ENCODE peak calls at places on chromosomes 6 and 20, in five cellular contexts. B, N, M, G and D are unnamed samples.

GRCh38 chr6:106281088-106281487 is 44.5 kb downstream of the ATG5 start:
- DNase-seq in B (no peak), N (no peak), M (no peak), G (no peak), D (no peak)

GRCh38 chr6:70131528-70131927 is 171.4 kb downstream of the COL9A1 start:
- DNase-seq in B (no peak), N (no peak), M (no peak), G (no peak), D (peak; percentile 59)

GRCh38 chr20:51661609-51662178 is 106.5 kb downstream of the ATP9A start:
- DNase-seq in B (no peak), N (peak; percentile 95), M (no peak), G (no peak), D (no peak)

GRCh38 chr20:57435498-57436222 is 44.5 kb downstream of the RBM38 start:
- DNase-seq in B (no peak), N (peak; percentile 99), M (peak; percentile 61), G (peak; percentile 63), D (no peak)

GRCh38 chr6:45480697-45481415 is 103.1 kb upstream of the SUPT3H start:
- DNase-seq in B (no peak), N (no peak), M (no peak), G (no peak), D (no peak)

GRCh38 chr20:44615876-44616603 is 33.7 kb downstream of the PKIG start:
- DNase-seq in B (no peak), N (no peak), M (no peak), G (peak; percentile 26), D (no peak)

GRCh38 chr20:23248524-23248923 is 102.1 kb upstream of the NXT1 start:
- DNase-seq in B (no peak), N (no peak), M (no peak), G (no peak), D (no peak)

GRCh38 chr6:36727491-36728021 is 29.9 kb downstream of the RAB44 start:
- DNase-seq in B (no peak), N (no peak), M (no peak), G (no peak), D (peak; percentile 39)

GRCh38 chr20:33793011-33793931 is 17.9 kb upstream of the CHMP4B start:
- DNase-seq in B (no peak), N (peak; percentile 40), M (no peak), G (no peak), D (no peak)

GRCh38 chr20:37845261-37845681 is 57.7 kb upstream of the VSTM2L start:
- DNase-seq in B (no peak), N (no peak), M (peak; percentile 20), G (no peak), D (no peak)

GRCh38 chr20:7113577-7114466 is 346.3 kb downstream of the BMP2 start:
- DNase-seq in B (peak; percentile 75), N (peak; percentile 49), M (no peak), G (peak; percentile 76), D (no peak)

GRCh38 chr6:37512400-37512958 is 12.8 kb upstream of the CCDC167 start:
- DNase-seq in B (peak; percentile 40), N (no peak), M (no peak), G (peak; percentile 83), D (no peak)

GRCh38 chr20:34302723-34303528 is at the start of gene AHCY:
- DNase-seq in B (peak; percentile 99), N (peak; percentile 97), M (peak; percentile 92), G (peak; percentile 99), D (peak; percentile 82)

GRCh38 chr6:25883536-25883935 is 9.5 kb upstream of the SLC17A3 start:
- DNase-seq in B (no peak), N (no peak), M (no peak), G (no peak), D (no peak)
- TF ChIP-seq CREB1 in B (no peak), N (no peak), M (no peak), G (no peak), D (no peak)

GRCh38 chr6:6591778-6592388 is 3.4 kb downstream of the LY86 start:
- DNase-seq in B (no peak), N (no peak), M (no peak), G (no peak), D (peak; percentile 77)
- TF ChIP-seq CREB1 in B (no peak), N (no peak), M (no peak), G (no peak), D (no peak)

DNA sequence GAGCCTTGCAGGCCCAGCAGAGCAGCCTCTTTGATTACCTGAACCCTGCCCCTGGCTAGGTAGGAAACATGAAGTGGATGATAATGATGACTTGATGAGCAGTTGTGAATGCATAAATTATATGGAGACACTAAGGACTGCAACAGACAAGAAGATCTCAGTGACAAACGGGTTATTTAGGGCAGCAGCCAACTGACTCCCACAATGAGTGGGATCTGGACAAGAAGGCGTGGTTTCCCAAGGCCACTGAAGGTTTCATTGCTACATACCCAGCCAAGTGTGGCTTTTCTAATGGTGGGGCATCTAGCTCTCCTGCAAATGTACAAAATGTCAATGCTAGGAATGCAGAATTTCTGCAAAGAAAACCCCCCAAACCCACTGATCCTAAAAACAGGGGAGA is 29.4 kb downstream of the RING1 start:
- DNase-seq in B (no peak), N (no peak), M (no peak), G (no peak), D (no peak)
- TF ChIP-seq CREB1 in B (no peak), N (no peak), M (no peak), G (no peak), D (no peak)

GRCh38 chr20:47317127-47317895 is 39.2 kb downstream of the ZMYND8 start:
- DNase-seq in B (peak; percentile 26), N (peak; percentile 56), M (peak; percentile 89), G (peak; percentile 76), D (no peak)

GRCh38 chr20:47319517-47320252 is 36.8 kb downstream of the ZMYND8 start:
- DNase-seq in B (peak; percentile 83), N (no peak), M (no peak), G (peak; percentile 98), D (no peak)

GRCh38 chr20:47316776-47317126 is 39.7 kb downstream of the ZMYND8 start:
- DNase-seq in B (no peak), N (no peak), M (no peak), G (no peak), D (no peak)

GRCh38 chr20:47318027-47318595 is 38.4 kb downstream of the ZMYND8 start:
- DNase-seq in B (peak; percentile 37), N (peak; percentile 94), M (peak; percentile 35), G (no peak), D (no peak)

GRCh38 chr20:47318596-47319516 is 37.6 kb downstream of the ZMYND8 start:
- DNase-seq in B (peak; percentile 58), N (peak; percentile 62), M (peak; percentile 68), G (peak; percentile 83), D (no peak)
- TF ChIP-seq CREB1 in B (no peak), N (no peak), M (no peak), G (no peak), D (no peak)

GRCh38 chr6:3619800-3620199 is 131.7 kb downstream of the PXDC1 start:
- DNase-seq in B (no peak), N (no peak), M (no peak), G (no peak), D (no peak)

GRCh38 chr6:3619201-3619600 is 132.3 kb downstream of the PXDC1 start:
- DNase-seq in B (no peak), N (no peak), M (no peak), G (no peak), D (no peak)

GRCh38 chr6:3620389-3620788 is 131.1 kb downstream of the PXDC1 start:
- DNase-seq in B (no peak), N (no peak), M (no peak), G (no peak), D (no peak)

GRCh38 chr6:3621411-3621810 is 130.1 kb downstream of the PXDC1 start:
- DNase-seq in B (no peak), N (no peak), M (no peak), G (no peak), D (no peak)

DNA sequence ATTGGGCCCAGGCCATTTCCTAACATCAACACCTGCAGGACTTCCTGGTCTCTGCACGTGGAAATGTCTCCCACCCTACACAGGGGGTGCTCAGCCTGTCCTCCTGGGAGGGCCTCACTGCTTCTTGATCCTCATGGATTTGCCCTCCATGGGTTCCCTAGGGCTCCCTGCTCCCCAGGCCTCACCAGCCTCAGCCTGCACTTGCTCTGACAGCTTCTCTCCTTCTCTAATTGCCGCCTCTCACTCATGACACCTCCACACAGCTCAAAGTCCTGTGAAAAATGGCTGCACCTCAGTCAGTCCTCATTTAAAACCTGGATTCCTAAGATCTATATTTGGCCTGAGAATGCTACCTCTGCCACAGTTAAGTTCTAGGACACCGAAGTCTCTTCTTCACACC is 130.6 kb downstream of the PXDC1 start:
- DNase-seq in B (no peak), N (no peak), M (no peak), G (no peak), D (no peak)
- TF ChIP-seq CREB1 in B (no peak), N (no peak), M (no peak), G (no peak), D (no peak)

DNA sequence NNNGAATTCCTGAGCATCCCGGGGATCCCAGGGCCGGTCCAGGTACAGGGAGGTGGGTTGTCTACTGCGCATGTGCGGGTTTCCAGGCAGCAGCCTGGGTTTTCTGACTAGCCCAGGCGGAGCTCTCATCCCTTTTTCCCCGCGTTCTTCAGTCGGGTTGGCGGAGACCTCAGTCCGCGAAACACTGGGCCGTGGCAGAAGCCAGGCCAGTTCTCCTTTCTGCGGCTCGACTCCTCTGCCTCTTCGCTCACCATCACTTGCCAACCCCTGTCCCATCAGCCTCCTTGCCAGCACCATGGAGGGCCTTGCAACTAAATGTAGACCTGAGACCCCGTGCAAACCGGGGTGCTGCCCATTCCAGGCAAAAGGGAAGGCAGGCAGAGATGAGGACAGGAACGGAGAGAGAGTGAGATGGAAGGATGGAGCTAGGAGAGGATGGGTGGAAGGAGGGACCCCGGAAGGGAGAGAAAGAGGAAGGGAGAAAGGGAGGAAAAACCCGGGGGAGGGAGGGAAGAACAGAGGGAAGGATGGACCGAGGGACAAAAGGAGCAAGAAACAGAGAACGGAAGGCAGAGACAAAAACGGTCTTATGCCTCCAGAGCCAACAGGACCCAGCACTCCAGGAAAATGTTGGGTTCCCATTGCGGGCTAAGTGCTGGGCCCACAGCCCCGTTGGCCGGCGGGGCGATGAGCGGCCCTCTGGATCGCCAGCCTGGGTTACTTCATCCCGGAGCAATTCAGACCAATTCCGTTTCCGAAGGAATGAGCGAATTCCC is 445.4 kb upstream of the DEFB115 start:
- DNase-seq in B (peak; percentile 75), N (no peak), M (peak; percentile 65), G (peak; percentile 80), D (peak; percentile 20)
- TF ChIP-seq CREB1 in B (no peak), N (no peak), M (no peak), G (no peak), D (no peak)

DNA sequence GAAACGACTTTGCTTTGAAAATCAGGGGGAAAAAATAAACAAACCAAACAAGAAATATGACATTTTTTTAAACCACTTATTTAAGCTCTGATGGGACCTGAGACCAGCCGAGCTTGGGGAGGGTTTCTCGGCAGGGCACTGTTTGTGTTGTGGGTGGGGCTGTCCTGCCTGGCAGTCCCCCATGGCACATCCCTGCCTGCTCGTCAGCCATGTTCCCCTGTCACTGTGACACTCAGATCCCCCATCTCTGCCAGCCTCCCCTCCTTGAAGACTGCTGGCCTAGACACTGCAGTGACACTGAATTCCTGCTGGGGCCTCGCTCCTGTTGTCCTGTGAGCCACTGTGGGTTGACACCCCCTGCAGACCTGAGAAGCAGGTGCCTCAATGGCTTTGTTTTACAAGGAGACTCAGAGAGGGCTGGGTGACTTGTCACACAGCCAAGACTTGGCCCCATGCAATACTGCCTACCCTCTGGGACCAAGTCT is 95.1 kb upstream of the PTPN1 start:
- DNase-seq in B (no peak), N (no peak), M (no peak), G (no peak), D (no peak)
- TF ChIP-seq CREB1 in B (no peak), N (no peak), M (no peak), G (no peak), D (no peak)